ENCODE peak calls at places on chromosomes 16 and 17, in four cellular contexts. One of them, this sample, is unnamed.

GRCh38 chr16:26765087-26765486 is 301.6 kb upstream of the C16orf82 start:
- DNase-seq in Right ventricle myocardium superior: no peak
- DNase-seq in MCF 10A: no peak
- DNase-seq in NCI-H446 treated with DMSO at 0.1 percent for 48 hours: no peak
- DNase-seq in this sample: peak

GRCh38 chr16:57660715-57661463 is 7.2 kb upstream of the ADGRG3 start:
- DNase-seq in MCF 10A: no peak
- DNase-seq in NCI-H446 treated with DMSO at 0.1 percent for 48 hours: no peak
- DNase-seq in Right ventricle myocardium superior: no peak
- DNase-seq in this sample: no peak

GRCh38 chr17:511001-511690 is 158.5 kb upstream of the RPH3AL start:
- DNase-seq in Right ventricle myocardium superior: no peak
- DNase-seq in MCF 10A: peak
- DNase-seq in NCI-H446 treated with DMSO at 0.1 percent for 48 hours: no peak
- DNase-seq in this sample: peak

GRCh38 chr17:6070280-6070894 is at the start of gene WSCD1:
- DNase-seq in NCI-H446 treated with DMSO at 0.1 percent for 48 hours: no peak
- DNase-seq in MCF 10A: no peak
- DNase-seq in Right ventricle myocardium superior: no peak
- DNase-seq in this sample: no peak

GRCh38 chr16:10616744-10617640 is 36.6 kb upstream of the EMP2 start:
- DNase-seq in NCI-H446 treated with DMSO at 0.1 percent for 48 hours: no peak
- DNase-seq in MCF 10A: peak
- DNase-seq in Right ventricle myocardium superior: peak
- DNase-seq in this sample: peak

GRCh38 chr16:27820646-27821345 is 242.7 kb downstream of the GSG1L start:
- DNase-seq in NCI-H446 treated with DMSO at 0.1 percent for 48 hours: no peak
- DNase-seq in MCF 10A: no peak
- DNase-seq in Right ventricle myocardium superior: no peak
- DNase-seq in this sample: no peak

GRCh38 chr16:82625066-82625968 is 1.5 kb upstream of the CDH13 start:
- DNase-seq in MCF 10A: peak
- DNase-seq in NCI-H446 treated with DMSO at 0.1 percent for 48 hours: no peak
- DNase-seq in Right ventricle myocardium superior: no peak
- DNase-seq in this sample: no peak

GRCh38 chr17:38967290-38967738 is at the start of gene FBXO47:
- DNase-seq in MCF 10A: peak
- DNase-seq in Right ventricle myocardium superior: peak
- DNase-seq in NCI-H446 treated with DMSO at 0.1 percent for 48 hours: no peak
- DNase-seq in this sample: peak

GRCh38 chr17:32931686-32932085 is 3.7 kb downstream of the TMEM98 start:
- DNase-seq in Right ventricle myocardium superior: no peak
- DNase-seq in MCF 10A: peak
- DNase-seq in NCI-H446 treated with DMSO at 0.1 percent for 48 hours: no peak
- DNase-seq in this sample: no peak

GRCh38 chr16:58177347-58177710 is 20.6 kb downstream of the CSNK2A2 start:
- DNase-seq in NCI-H446 treated with DMSO at 0.1 percent for 48 hours: no peak
- DNase-seq in Right ventricle myocardium superior: no peak
- DNase-seq in MCF 10A: no peak
- DNase-seq in this sample: no peak

GRCh38 chr17:7831233-7831632 is 2.8 kb upstream of the KDM6B start:
- DNase-seq in NCI-H446 treated with DMSO at 0.1 percent for 48 hours: no peak
- DNase-seq in MCF 10A: no peak
- DNase-seq in Right ventricle myocardium superior: no peak
- DNase-seq in this sample: no peak

GRCh38 chr17:34195987-34196386 is 59.1 kb upstream of the CCL2 start:
- DNase-seq in Right ventricle myocardium superior: no peak
- DNase-seq in NCI-H446 treated with DMSO at 0.1 percent for 48 hours: no peak
- DNase-seq in MCF 10A: no peak
- DNase-seq in this sample: no peak

GRCh38 chr16:73122604-73123386 is 74.9 kb upstream of the ZFHX3 start:
- DNase-seq in Right ventricle myocardium superior: peak
- DNase-seq in MCF 10A: no peak
- DNase-seq in NCI-H446 treated with DMSO at 0.1 percent for 48 hours: no peak
- DNase-seq in this sample: no peak

GRCh38 chr16:80592273-80592672 is 51.5 kb downstream of the DYNLRB2 start:
- DNase-seq in Right ventricle myocardium superior: no peak
- DNase-seq in NCI-H446 treated with DMSO at 0.1 percent for 48 hours: no peak
- DNase-seq in MCF 10A: peak
- DNase-seq in this sample: no peak

GRCh38 chr16:71637398-71637797 is 11.4 kb downstream of the MARVELD3 start:
- DNase-seq in NCI-H446 treated with DMSO at 0.1 percent for 48 hours: no peak
- DNase-seq in Right ventricle myocardium superior: no peak
- DNase-seq in MCF 10A: no peak
- DNase-seq in this sample: no peak

GRCh38 chr17:69335018-69335417 is 8.1 kb upstream of the ABCA5 start:
- DNase-seq in MCF 10A: peak
- DNase-seq in NCI-H446 treated with DMSO at 0.1 percent for 48 hours: peak
- DNase-seq in Right ventricle myocardium superior: no peak
- DNase-seq in this sample: no peak

GRCh38 chr16:56048425-56049100 is 142.7 kb upstream of the GNAO1 start:
- DNase-seq in Right ventricle myocardium superior: no peak
- DNase-seq in MCF 10A: no peak
- DNase-seq in NCI-H446 treated with DMSO at 0.1 percent for 48 hours: no peak
- DNase-seq in this sample: no peak

GRCh38 chr17:77821114-77821513 is 137.4 kb upstream of the TNRC6C start:
- DNase-seq in NCI-H446 treated with DMSO at 0.1 percent for 48 hours: no peak
- DNase-seq in MCF 10A: no peak
- DNase-seq in Right ventricle myocardium superior: peak
- DNase-seq in this sample: no peak

GRCh38 chr17:68707032-68707431 is 105.9 kb upstream of the FAM20A start:
- DNase-seq in Right ventricle myocardium superior: no peak
- DNase-seq in MCF 10A: peak
- DNase-seq in NCI-H446 treated with DMSO at 0.1 percent for 48 hours: no peak
- DNase-seq in this sample: peak

GRCh38 chr16:53944026-53944425 is 240.1 kb downstream of the FTO start:
- DNase-seq in Right ventricle myocardium superior: no peak
- DNase-seq in NCI-H446 treated with DMSO at 0.1 percent for 48 hours: no peak
- DNase-seq in MCF 10A: peak
- DNase-seq in this sample: no peak

GRCh38 chr17:13024526-13025263 is 6.9 kb upstream of the ELAC2 start:
- DNase-seq in Right ventricle myocardium superior: peak
- DNase-seq in MCF 10A: peak
- DNase-seq in NCI-H446 treated with DMSO at 0.1 percent for 48 hours: no peak
- DNase-seq in this sample: peak

GRCh38 chr16:51960931-51961330 is 586.0 kb downstream of the TOX3 start:
- DNase-seq in NCI-H446 treated with DMSO at 0.1 percent for 48 hours: no peak
- DNase-seq in MCF 10A: no peak
- DNase-seq in Right ventricle myocardium superior: no peak
- DNase-seq in this sample: no peak

GRCh38 chr17:4544656-4545216 is 10.4 kb downstream of the MYBBP1A start:
- DNase-seq in MCF 10A: no peak
- DNase-seq in Right ventricle myocardium superior: peak
- DNase-seq in NCI-H446 treated with DMSO at 0.1 percent for 48 hours: no peak
- DNase-seq in this sample: no peak

GRCh38 chr17:82097187-82097918 is 683 bp downstream of the FASN start:
- DNase-seq in MCF 10A: no peak
- DNase-seq in Right ventricle myocardium superior: peak
- DNase-seq in NCI-H446 treated with DMSO at 0.1 percent for 48 hours: no peak
- DNase-seq in this sample: peak

GRCh38 chr16:23557779-23558330 is 328 bp downstream of the UBFD1 start:
- DNase-seq in Right ventricle myocardium superior: peak
- DNase-seq in NCI-H446 treated with DMSO at 0.1 percent for 48 hours: no peak
- DNase-seq in MCF 10A: no peak
- DNase-seq in this sample: peak

GRCh38 chr17:13728751-13729150 is 127.0 kb upstream of the HS3ST3A1 start:
- DNase-seq in NCI-H446 treated with DMSO at 0.1 percent for 48 hours: no peak
- DNase-seq in Right ventricle myocardium superior: no peak
- DNase-seq in MCF 10A: peak
- DNase-seq in this sample: peak

GRCh38 chr17:147796-148740 is 10.7 kb downstream of the SCGB1C2 start:
- DNase-seq in Right ventricle myocardium superior: peak
- DNase-seq in NCI-H446 treated with DMSO at 0.1 percent for 48 hours: no peak
- DNase-seq in MCF 10A: no peak
- DNase-seq in this sample: no peak